ENCODE peak calls at places on chromosomes 16 and 17, in five cellular contexts. I is A549; R is SK-MEL-5; V is tibial nerve; K is stimulated activated CD4-positive, alpha-beta T cell treated with anti-CD3 and anti-CD28 coated beads, Interleukin-4, amount 100 ng/mL, for 4 hours. Z is an unnamed sample.

GRCh38 chr17:49290690-49291326 is 60.2 kb upstream of the PHOSPHO1 start:
- DNase-seq in I (peak), R (peak), V (no peak), K (no peak), Z (peak)

GRCh38 chr17:78442648-78443128 is 64.2 kb downstream of the PGS1 start:
- DNase-seq in I (no peak), R (peak), V (peak), K (no peak), Z (no peak)

GRCh38 chr17:37406635-37407455 is at the start of the genes ACACA and TADA2A:
- DNase-seq in I (peak), R (peak), V (peak), K (peak), Z (peak)

GRCh38 chr17:9016941-9017552 is 4.3 kb upstream of the NTN1 start:
- DNase-seq in I (no peak), R (peak), V (no peak), K (no peak), Z (no peak)

GRCh38 chr17:16247589-16247984 is 30.6 kb downstream of the PIGL start:
- DNase-seq in I (no peak), R (no peak), V (no peak), K (no peak), Z (no peak)

GRCh38 chr16:16143038-16143763 is 80.1 kb downstream of the ABCC6 start:
- DNase-seq in I (peak), R (peak), V (no peak), K (no peak), Z (no peak)

GRCh38 chr16:79862601-79863000 is 262.1 kb upstream of the MAF start:
- DNase-seq in I (no peak), R (no peak), V (no peak), K (no peak), Z (no peak)

GRCh38 chr17:49717371-49717841 is 9.6 kb upstream of the SLC35B1 start:
- DNase-seq in I (no peak), R (no peak), V (no peak), K (no peak), Z (no peak)

GRCh38 chr16:88653606-88654362 is 2.9 kb upstream of the CYBA start:
- DNase-seq in I (no peak), R (no peak), V (no peak), K (no peak), Z (no peak)

GRCh38 chr16:79165541-79165940 is 435.0 kb downstream of the MAF start:
- DNase-seq in I (no peak), R (no peak), V (no peak), K (no peak), Z (no peak)

GRCh38 chr16:88778541-88779065 is 6.4 kb downstream of the PIEZO1 start:
- DNase-seq in I (no peak), R (no peak), V (no peak), K (no peak), Z (no peak)

GRCh38 chr16:54774768-54775167 is 155.9 kb upstream of the IRX5 start:
- DNase-seq in I (no peak), R (no peak), V (no peak), K (no peak), Z (no peak)

GRCh38 chr17:78484300-78485159 is 92.7 kb downstream of the DNAH17 start:
- DNase-seq in I (peak), R (no peak), V (no peak), K (peak), Z (peak)

GRCh38 chr17:17877548-17878358 is 41.0 kb upstream of the SREBF1 start:
- DNase-seq in I (no peak), R (no peak), V (peak), K (no peak), Z (peak)

GRCh38 chr17:14471052-14471451 is 170.2 kb downstream of the HS3ST3B1 start:
- DNase-seq in I (peak), R (no peak), V (no peak), K (no peak), Z (no peak)

GRCh38 chr17:83079766-83080616 is 582 bp downstream of the METRNL start:
- DNase-seq in I (no peak), R (no peak), V (no peak), K (no peak), Z (no peak)

GRCh38 chr17:320139-320538 is 32.5 kb downstream of the RPH3AL start:
- DNase-seq in I (no peak), R (no peak), V (no peak), K (no peak), Z (no peak)

GRCh38 chr17:60819447-60820130 is 141.9 kb downstream of the BCAS3 start:
- DNase-seq in I (no peak), R (no peak), V (no peak), K (no peak), Z (no peak)

Z was measured in globus pallidus.